ENCODE peak calls at places on chromosomes 16 and 17, in four cellular contexts. Z is activated T-helper 1 cell treated with anti-CD3 and anti-CD28 coated beads, Interleukin-12 subunit alpha, Interleukin-12 subunit beta, Interleukin-2, Interleukin-4 antibody, amounts not matched to agents 30 ng/mL and 10 ng/mL and 1 ng/mL, durations not matched to agents 14 hours and 24 hours and 36 hours; X is posterior cingulate gyrus; I is COLO829. M is an unnamed sample.
A peak's percentile ranks its signal among the peaks of the same experiment; 100 is the strongest.

GRCh38 chr17:4463818-4464501 is 30.2 kb downstream of the SPNS3 start:
- DNase-seq in X (peak; percentile 58), I (no peak), Z (no peak), M (no peak)

GRCh38 chr16:57533618-57534336 is 2.6 kb downstream of the CCDC102A start:
- DNase-seq in I (no peak), X (peak; percentile 6), Z (no peak), M (peak; percentile 81)

GRCh38 chr17:36057900-36058299 is 6.2 kb upstream of the CCL18 start:
- DNase-seq in Z (no peak), I (no peak), X (no peak), M (no peak)

GRCh38 chr17:6471531-6472465 is 27.5 kb downstream of the PIMREG start:
- DNase-seq in Z (no peak), X (no peak), I (peak; percentile 65), M (no peak)

GRCh38 chr17:27339836-27340550 is 46.1 kb downstream of the WSB1 start:
- DNase-seq in I (no peak), Z (no peak), X (no peak), M (peak; percentile 28)

GRCh38 chr16:87850009-87851006 is 19.0 kb downstream of the SLC7A5 start:
- DNase-seq in I (no peak), Z (peak; percentile 65), X (peak; percentile 55), M (peak; percentile 53)

GRCh38 chr17:10598620-10599019 is 49.2 kb upstream of the MYH2 start:
- DNase-seq in I (no peak), Z (no peak), X (no peak), M (no peak)

GRCh38 chr17:48003686-48004120 is 32.8 kb downstream of the CDK5RAP3 start:
- DNase-seq in I (no peak), X (no peak), Z (no peak), M (no peak)

M was measured in Jurkat, Clone E6-1.